ENCODE peak calls at places on chromosome 1, in eight cellular contexts. One of them, this sample, is unnamed.

GRCh38 chr1:13725714-13726175 is 25.8 kb downstream of the PRDM2 start:
- DNase-seq in CD8-positive, alpha-beta T cell: peak; percentile 66
- DNase-seq in glutamatergic neuron: no peak
- DNase-seq in A172: no peak
- DNase-seq in RPMI7951: no peak
- DNase-seq in Jurkat, Clone E6-1: peak; percentile 56
- DNase-seq in activated T-helper 1 cell treated with anti-CD3 and anti-CD28 coated beads, Interleukin-12 subunit alpha, Interleukin-12 subunit beta, Interleukin-2, Interleukin-4 antibody, amounts not matched to agents 30 ng/mL and 10 ng/mL and 1 ng/mL, durations not matched to agents 14 hours and 24 hours and 36 hours: no peak
- DNase-seq in hepatic stellate cell: no peak
- DNase-seq in this sample: peak; percentile 29

GRCh38 chr1:6969106-6969505 is 183.9 kb downstream of the CAMTA1 start:
- DNase-seq in CD8-positive, alpha-beta T cell: no peak
- DNase-seq in glutamatergic neuron: no peak
- DNase-seq in A172: peak; percentile 54
- DNase-seq in RPMI7951: peak; percentile 72
- DNase-seq in Jurkat, Clone E6-1: peak; percentile 76
- DNase-seq in activated T-helper 1 cell treated with anti-CD3 and anti-CD28 coated beads, Interleukin-12 subunit alpha, Interleukin-12 subunit beta, Interleukin-2, Interleukin-4 antibody, amounts not matched to agents 30 ng/mL and 10 ng/mL and 1 ng/mL, durations not matched to agents 14 hours and 24 hours and 36 hours: no peak
- DNase-seq in hepatic stellate cell: no peak
- DNase-seq in this sample: peak; percentile 93

GRCh38 chr1:41108696-41109284 is 87.3 kb upstream of the SLFNL1 start:
- DNase-seq in CD8-positive, alpha-beta T cell: no peak
- DNase-seq in glutamatergic neuron: no peak
- DNase-seq in A172: no peak
- DNase-seq in RPMI7951: peak; percentile 2
- DNase-seq in Jurkat, Clone E6-1: no peak
- DNase-seq in activated T-helper 1 cell treated with anti-CD3 and anti-CD28 coated beads, Interleukin-12 subunit alpha, Interleukin-12 subunit beta, Interleukin-2, Interleukin-4 antibody, amounts not matched to agents 30 ng/mL and 10 ng/mL and 1 ng/mL, durations not matched to agents 14 hours and 24 hours and 36 hours: no peak
- DNase-seq in hepatic stellate cell: no peak
- DNase-seq in this sample: peak; percentile 14

GRCh38 chr1:967466-968343 is 1.4 kb downstream of the PLEKHN1 start:
- DNase-seq in CD8-positive, alpha-beta T cell: no peak
- DNase-seq in glutamatergic neuron: no peak
- DNase-seq in A172: no peak
- DNase-seq in RPMI7951: no peak
- DNase-seq in Jurkat, Clone E6-1: no peak
- DNase-seq in activated T-helper 1 cell treated with anti-CD3 and anti-CD28 coated beads, Interleukin-12 subunit alpha, Interleukin-12 subunit beta, Interleukin-2, Interleukin-4 antibody, amounts not matched to agents 30 ng/mL and 10 ng/mL and 1 ng/mL, durations not matched to agents 14 hours and 24 hours and 36 hours: no peak
- DNase-seq in hepatic stellate cell: no peak
- DNase-seq in this sample: peak; percentile 5

GRCh38 chr1:57867001-57867400 is 443.1 kb upstream of the DAB1 start:
- DNase-seq in CD8-positive, alpha-beta T cell: no peak
- DNase-seq in glutamatergic neuron: no peak
- DNase-seq in A172: no peak
- DNase-seq in RPMI7951: no peak
- DNase-seq in Jurkat, Clone E6-1: no peak
- DNase-seq in activated T-helper 1 cell treated with anti-CD3 and anti-CD28 coated beads, Interleukin-12 subunit alpha, Interleukin-12 subunit beta, Interleukin-2, Interleukin-4 antibody, amounts not matched to agents 30 ng/mL and 10 ng/mL and 1 ng/mL, durations not matched to agents 14 hours and 24 hours and 36 hours: no peak
- DNase-seq in hepatic stellate cell: no peak
- DNase-seq in this sample: no peak

GRCh38 chr1:84998642-84999280 is 1.8 kb upstream of the MCOLN2 start:
- DNase-seq in CD8-positive, alpha-beta T cell: peak; percentile 59
- DNase-seq in glutamatergic neuron: no peak
- DNase-seq in A172: no peak
- DNase-seq in RPMI7951: no peak
- DNase-seq in Jurkat, Clone E6-1: no peak
- DNase-seq in activated T-helper 1 cell treated with anti-CD3 and anti-CD28 coated beads, Interleukin-12 subunit alpha, Interleukin-12 subunit beta, Interleukin-2, Interleukin-4 antibody, amounts not matched to agents 30 ng/mL and 10 ng/mL and 1 ng/mL, durations not matched to agents 14 hours and 24 hours and 36 hours: no peak
- DNase-seq in hepatic stellate cell: no peak
- DNase-seq in this sample: peak; percentile 34

GRCh38 chr1:178341218-178341956 is 155.4 kb downstream of the CLEC20A start:
- DNase-seq in CD8-positive, alpha-beta T cell: no peak
- DNase-seq in glutamatergic neuron: peak; percentile 22
- DNase-seq in A172: peak; percentile 95
- DNase-seq in RPMI7951: peak; percentile 88
- DNase-seq in Jurkat, Clone E6-1: no peak
- DNase-seq in activated T-helper 1 cell treated with anti-CD3 and anti-CD28 coated beads, Interleukin-12 subunit alpha, Interleukin-12 subunit beta, Interleukin-2, Interleukin-4 antibody, amounts not matched to agents 30 ng/mL and 10 ng/mL and 1 ng/mL, durations not matched to agents 14 hours and 24 hours and 36 hours: no peak
- DNase-seq in hepatic stellate cell: no peak
- DNase-seq in this sample: peak; percentile 93

GRCh38 chr1:166884971-166885370 is 8.9 kb upstream of the TADA1 start:
- DNase-seq in CD8-positive, alpha-beta T cell: no peak
- DNase-seq in glutamatergic neuron: no peak
- DNase-seq in A172: no peak
- DNase-seq in RPMI7951: no peak
- DNase-seq in Jurkat, Clone E6-1: peak; percentile 24
- DNase-seq in activated T-helper 1 cell treated with anti-CD3 and anti-CD28 coated beads, Interleukin-12 subunit alpha, Interleukin-12 subunit beta, Interleukin-2, Interleukin-4 antibody, amounts not matched to agents 30 ng/mL and 10 ng/mL and 1 ng/mL, durations not matched to agents 14 hours and 24 hours and 36 hours: no peak
- DNase-seq in hepatic stellate cell: no peak
- DNase-seq in this sample: no peak

GRCh38 chr1:241136401-241136800 is 220.6 kb downstream of the RGS7 start:
- DNase-seq in CD8-positive, alpha-beta T cell: no peak
- DNase-seq in glutamatergic neuron: no peak
- DNase-seq in A172: no peak
- DNase-seq in RPMI7951: no peak
- DNase-seq in Jurkat, Clone E6-1: no peak
- DNase-seq in activated T-helper 1 cell treated with anti-CD3 and anti-CD28 coated beads, Interleukin-12 subunit alpha, Interleukin-12 subunit beta, Interleukin-2, Interleukin-4 antibody, amounts not matched to agents 30 ng/mL and 10 ng/mL and 1 ng/mL, durations not matched to agents 14 hours and 24 hours and 36 hours: no peak
- DNase-seq in hepatic stellate cell: no peak
- DNase-seq in this sample: no peak

GRCh38 chr1:55055084-55055882 is 15.9 kb downstream of the PCSK9 start:
- DNase-seq in CD8-positive, alpha-beta T cell: no peak
- DNase-seq in glutamatergic neuron: no peak
- DNase-seq in A172: no peak
- DNase-seq in RPMI7951: no peak
- DNase-seq in Jurkat, Clone E6-1: no peak
- DNase-seq in activated T-helper 1 cell treated with anti-CD3 and anti-CD28 coated beads, Interleukin-12 subunit alpha, Interleukin-12 subunit beta, Interleukin-2, Interleukin-4 antibody, amounts not matched to agents 30 ng/mL and 10 ng/mL and 1 ng/mL, durations not matched to agents 14 hours and 24 hours and 36 hours: no peak
- DNase-seq in hepatic stellate cell: no peak
- DNase-seq in this sample: no peak